ENCODE peak calls at places on chromosome 2, in five cellular contexts. One of them, this sample, is unnamed.

GRCh38 chr2:128157644-128158043 is 66.6 kb downstream of the UGGT1 start:
- DNase-seq in thoracic aorta: no peak
- DNase-seq in left ventricle myocardium superior: no peak
- DNase-seq in LoVo: no peak
- DNase-seq in astrocyte: no peak
- DNase-seq in this sample: no peak

GRCh38 chr2:144256996-144257707 is 262.8 kb downstream of the ZEB2 start:
- DNase-seq in thoracic aorta: no peak
- DNase-seq in left ventricle myocardium superior: no peak
- DNase-seq in LoVo: no peak
- DNase-seq in astrocyte: peak
- DNase-seq in this sample: no peak

GRCh38 chr2:120520929-120521912 is 175.3 kb downstream of the INHBB start:
- DNase-seq in thoracic aorta: no peak
- DNase-seq in left ventricle myocardium superior: no peak
- DNase-seq in LoVo: peak
- DNase-seq in astrocyte: no peak
- DNase-seq in this sample: no peak

GRCh38 chr2:205585451-205586045 is 96.8 kb upstream of the NRP2 start:
- DNase-seq in thoracic aorta: no peak
- DNase-seq in left ventricle myocardium superior: no peak
- DNase-seq in LoVo: no peak
- DNase-seq in astrocyte: no peak
- DNase-seq in this sample: no peak

GRCh38 chr2:239319261-239319661 is 81.6 kb downstream of the HDAC4 start:
- DNase-seq in thoracic aorta: no peak
- DNase-seq in left ventricle myocardium superior: no peak
- DNase-seq in LoVo: peak
- DNase-seq in astrocyte: no peak
- DNase-seq in this sample: peak

GRCh38 chr2:143422681-143423080 is 293.5 kb downstream of the ARHGAP15 start:
- DNase-seq in thoracic aorta: no peak
- DNase-seq in left ventricle myocardium superior: no peak
- DNase-seq in LoVo: no peak
- DNase-seq in astrocyte: no peak
- DNase-seq in this sample: no peak

GRCh38 chr2:7971248-7971647 is 710.6 kb upstream of the ID2 start:
- DNase-seq in thoracic aorta: no peak
- DNase-seq in left ventricle myocardium superior: no peak
- DNase-seq in LoVo: no peak
- DNase-seq in astrocyte: no peak
- DNase-seq in this sample: no peak

GRCh38 chr2:175552902-175553301 is 371.4 kb upstream of the ATP5MC3 start:
- DNase-seq in thoracic aorta: no peak
- DNase-seq in left ventricle myocardium superior: no peak
- DNase-seq in LoVo: no peak
- DNase-seq in astrocyte: no peak
- DNase-seq in this sample: no peak

GRCh38 chr2:230418341-230419016 is 2.5 kb downstream of the SP100 start:
- DNase-seq in thoracic aorta: no peak
- DNase-seq in left ventricle myocardium superior: peak
- DNase-seq in LoVo: no peak
- DNase-seq in astrocyte: peak
- DNase-seq in this sample: no peak